ENCODE peak calls at places on chromosome 5, in eight cellular contexts. One of them, this sample, is unnamed.

GRCh38 chr5:102715405-102715804 is 39.7 kb upstream of the PAM start:
- DNase-seq in CD4-positive, alpha-beta T cell: no peak
- DNase-seq in activated B cell treated with CpG ODN at 0.5 μM for 24 hours: no peak
- DNase-seq in SK-N-SH: no peak
- DNase-seq in fibroblast of lung: peak
- DNase-seq in NB4: no peak
- DNase-seq in endothelial cell: no peak
- DNase-seq in lower lobe of right lung: no peak
- DNase-seq in this sample: peak

GRCh38 chr5:16418471-16418922 is 47.1 kb downstream of the ZNF622 start:
- DNase-seq in activated B cell treated with CpG ODN at 0.5 μM for 24 hours: no peak
- DNase-seq in NB4: no peak
- DNase-seq in fibroblast of lung: no peak
- DNase-seq in endothelial cell: no peak
- DNase-seq in lower lobe of right lung: no peak
- DNase-seq in SK-N-SH: peak
- DNase-seq in CD4-positive, alpha-beta T cell: no peak
- DNase-seq in this sample: no peak

GRCh38 chr5:60918466-60918865 is 26.4 kb downstream of the ERCC8 start:
- DNase-seq in SK-N-SH: no peak
- DNase-seq in endothelial cell: no peak
- DNase-seq in CD4-positive, alpha-beta T cell: no peak
- DNase-seq in lower lobe of right lung: no peak
- DNase-seq in fibroblast of lung: no peak
- DNase-seq in activated B cell treated with CpG ODN at 0.5 μM for 24 hours: no peak
- DNase-seq in NB4: no peak
- DNase-seq in this sample: no peak

GRCh38 chr5:115758356-115758755 is 58.1 kb downstream of the CDO1 start:
- DNase-seq in SK-N-SH: no peak
- DNase-seq in fibroblast of lung: no peak
- DNase-seq in NB4: no peak
- DNase-seq in endothelial cell: no peak
- DNase-seq in activated B cell treated with CpG ODN at 0.5 μM for 24 hours: no peak
- DNase-seq in CD4-positive, alpha-beta T cell: no peak
- DNase-seq in lower lobe of right lung: no peak
- DNase-seq in this sample: no peak

GRCh38 chr5:130323804-130324454 is 419.7 kb downstream of the CHSY3 start:
- DNase-seq in CD4-positive, alpha-beta T cell: no peak
- DNase-seq in SK-N-SH: no peak
- DNase-seq in activated B cell treated with CpG ODN at 0.5 μM for 24 hours: no peak
- DNase-seq in fibroblast of lung: peak
- DNase-seq in lower lobe of right lung: no peak
- DNase-seq in NB4: peak
- DNase-seq in endothelial cell: no peak
- DNase-seq in this sample: no peak

GRCh38 chr5:82011761-82012160 is 39.9 kb downstream of the ATG10 start:
- DNase-seq in fibroblast of lung: peak
- DNase-seq in lower lobe of right lung: no peak
- DNase-seq in endothelial cell: no peak
- DNase-seq in CD4-positive, alpha-beta T cell: no peak
- DNase-seq in SK-N-SH: no peak
- DNase-seq in activated B cell treated with CpG ODN at 0.5 μM for 24 hours: no peak
- DNase-seq in NB4: no peak
- DNase-seq in this sample: no peak

GRCh38 chr5:72956324-72957140 is 691 bp downstream of the FCHO2 start:
- DNase-seq in CD4-positive, alpha-beta T cell: peak
- DNase-seq in fibroblast of lung: peak
- DNase-seq in endothelial cell: peak
- DNase-seq in NB4: peak
- DNase-seq in SK-N-SH: peak
- DNase-seq in activated B cell treated with CpG ODN at 0.5 μM for 24 hours: peak
- DNase-seq in lower lobe of right lung: peak
- DNase-seq in this sample: no peak

GRCh38 chr5:45694255-45694834 is 1.8 kb downstream of the HCN1 start:
- DNase-seq in lower lobe of right lung: no peak
- DNase-seq in CD4-positive, alpha-beta T cell: no peak
- DNase-seq in endothelial cell: peak
- DNase-seq in activated B cell treated with CpG ODN at 0.5 μM for 24 hours: no peak
- DNase-seq in SK-N-SH: no peak
- DNase-seq in NB4: peak
- DNase-seq in fibroblast of lung: peak
- DNase-seq in this sample: no peak

GRCh38 chr5:59423021-59423420 is 470.5 kb downstream of the PDE4D start:
- DNase-seq in CD4-positive, alpha-beta T cell: no peak
- DNase-seq in SK-N-SH: no peak
- DNase-seq in NB4: no peak
- DNase-seq in endothelial cell: no peak
- DNase-seq in activated B cell treated with CpG ODN at 0.5 μM for 24 hours: no peak
- DNase-seq in lower lobe of right lung: no peak
- DNase-seq in fibroblast of lung: no peak
- DNase-seq in this sample: no peak

GRCh38 chr5:112977440-112977861 is 853 bp downstream of the DCP2 start:
- DNase-seq in CD4-positive, alpha-beta T cell: no peak
- DNase-seq in NB4: peak
- DNase-seq in fibroblast of lung: peak
- DNase-seq in lower lobe of right lung: no peak
- DNase-seq in endothelial cell: no peak
- DNase-seq in SK-N-SH: no peak
- DNase-seq in activated B cell treated with CpG ODN at 0.5 μM for 24 hours: no peak
- DNase-seq in this sample: no peak

GRCh38 chr5:36311967-36312366 is 10.3 kb upstream of the RANBP3L start:
- DNase-seq in fibroblast of lung: peak
- DNase-seq in NB4: no peak
- DNase-seq in endothelial cell: no peak
- DNase-seq in activated B cell treated with CpG ODN at 0.5 μM for 24 hours: no peak
- DNase-seq in lower lobe of right lung: no peak
- DNase-seq in SK-N-SH: no peak
- DNase-seq in CD4-positive, alpha-beta T cell: no peak
- DNase-seq in this sample: no peak
- TF ChIP-seq CTCF in fibroblast of lung: no peak
- TF ChIP-seq CTCF in NB4: no peak
- TF ChIP-seq CTCF in endothelial cell: no peak
- TF ChIP-seq CTCF in activated B cell treated with CpG ODN at 0.5 μM for 24 hours: no peak
- TF ChIP-seq CTCF in lower lobe of right lung: no peak
- TF ChIP-seq CTCF in SK-N-SH: no peak
- TF ChIP-seq CTCF in CD4-positive, alpha-beta T cell: no peak
- TF ChIP-seq CTCF in this sample: no peak

DNA sequence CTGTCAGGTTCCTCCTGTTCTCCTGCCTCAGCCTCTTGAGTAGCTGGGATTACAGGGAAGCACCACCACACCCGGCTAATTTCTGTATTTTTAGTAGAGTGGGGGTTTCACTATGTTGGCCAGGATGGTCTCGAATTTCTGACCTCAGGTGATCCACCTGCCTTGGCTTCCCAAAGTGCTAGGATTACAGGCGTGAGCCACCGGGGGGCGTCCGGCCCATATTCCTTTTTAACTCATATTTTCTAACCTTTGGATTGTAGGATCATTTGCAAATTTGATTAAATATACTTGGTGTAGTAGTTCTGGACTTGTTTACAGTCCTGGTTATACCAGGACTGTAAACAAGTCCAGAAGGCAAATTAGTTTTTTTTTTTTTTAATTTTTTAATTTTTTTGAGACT is 4.3 kb downstream of the TCERG1 start:
- DNase-seq in SK-N-SH: no peak
- DNase-seq in NB4: no peak
- DNase-seq in activated B cell treated with CpG ODN at 0.5 μM for 24 hours: no peak
- DNase-seq in CD4-positive, alpha-beta T cell: no peak
- DNase-seq in lower lobe of right lung: no peak
- DNase-seq in fibroblast of lung: no peak
- DNase-seq in endothelial cell: no peak
- DNase-seq in this sample: no peak
- TF ChIP-seq CTCF in SK-N-SH: peak
- TF ChIP-seq CTCF in NB4: peak
- TF ChIP-seq CTCF in activated B cell treated with CpG ODN at 0.5 μM for 24 hours: no peak
- TF ChIP-seq CTCF in CD4-positive, alpha-beta T cell: no peak
- TF ChIP-seq CTCF in lower lobe of right lung: no peak
- TF ChIP-seq CTCF in fibroblast of lung: no peak
- TF ChIP-seq CTCF in endothelial cell: peak
- TF ChIP-seq CTCF in this sample: no peak

DNA sequence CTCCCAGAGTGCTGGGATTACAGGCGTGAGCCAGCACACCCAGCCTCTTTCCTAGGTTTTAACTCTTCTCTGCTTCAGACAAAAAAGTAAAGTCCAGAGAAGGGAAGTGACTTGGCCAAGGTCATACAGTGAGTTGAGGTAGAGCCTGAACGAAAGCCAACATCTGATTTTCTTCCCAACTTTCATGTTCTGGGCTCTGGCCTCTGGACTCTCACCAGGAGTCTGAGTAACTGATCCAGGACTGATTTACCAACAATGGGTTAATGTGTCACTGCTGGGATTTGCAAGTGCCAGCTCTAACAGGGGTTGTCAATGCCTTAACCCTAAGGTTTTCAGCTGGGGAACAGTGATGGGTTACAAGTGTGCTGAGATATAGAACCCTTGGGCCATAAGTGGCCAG is 32.2 kb upstream of the LARP1 start:
- DNase-seq in activated B cell treated with CpG ODN at 0.5 μM for 24 hours: no peak
- DNase-seq in fibroblast of lung: no peak
- DNase-seq in endothelial cell: no peak
- DNase-seq in CD4-positive, alpha-beta T cell: no peak
- DNase-seq in NB4: no peak
- DNase-seq in lower lobe of right lung: no peak
- DNase-seq in SK-N-SH: no peak
- DNase-seq in this sample: no peak
- TF ChIP-seq CTCF in activated B cell treated with CpG ODN at 0.5 μM for 24 hours: no peak
- TF ChIP-seq CTCF in fibroblast of lung: no peak
- TF ChIP-seq CTCF in endothelial cell: no peak
- TF ChIP-seq CTCF in CD4-positive, alpha-beta T cell: no peak
- TF ChIP-seq CTCF in NB4: no peak
- TF ChIP-seq CTCF in lower lobe of right lung: no peak
- TF ChIP-seq CTCF in SK-N-SH: no peak
- TF ChIP-seq CTCF in this sample: no peak

DNA sequence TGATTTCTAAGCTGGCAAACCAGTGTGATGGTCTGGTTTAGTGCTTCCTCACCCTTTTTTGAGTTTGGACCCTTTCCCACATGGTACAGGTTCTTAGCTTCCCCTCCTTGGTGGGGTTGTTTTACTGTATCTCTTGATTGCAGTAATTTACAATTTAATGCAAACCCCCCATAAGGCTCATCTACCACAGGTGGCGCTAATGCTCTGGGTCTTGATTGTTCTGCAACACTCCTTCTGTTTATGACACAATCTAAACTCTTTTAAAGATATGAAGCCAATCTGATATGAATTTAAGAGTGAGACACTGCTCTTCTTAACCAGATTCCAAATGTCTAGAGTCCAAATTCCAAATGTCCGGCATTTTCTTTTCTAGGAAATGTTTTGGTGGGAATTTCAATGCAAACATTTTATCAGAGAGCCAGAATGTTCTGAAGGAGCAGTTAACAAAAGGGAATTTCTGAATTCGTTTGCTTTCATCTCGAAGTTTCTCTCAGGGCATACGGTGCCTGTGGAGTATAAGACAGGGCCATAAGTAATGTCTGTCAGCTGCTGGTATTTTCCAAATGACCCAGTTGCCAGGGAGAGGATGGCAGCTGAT is 246.7 kb downstream of the ARHGAP26 start:
- DNase-seq in CD4-positive, alpha-beta T cell: no peak
- DNase-seq in activated B cell treated with CpG ODN at 0.5 μM for 24 hours: no peak
- DNase-seq in NB4: peak
- DNase-seq in SK-N-SH: peak
- DNase-seq in endothelial cell: peak
- DNase-seq in fibroblast of lung: peak
- DNase-seq in lower lobe of right lung: no peak
- DNase-seq in this sample: no peak
- TF ChIP-seq CTCF in CD4-positive, alpha-beta T cell: peak
- TF ChIP-seq CTCF in activated B cell treated with CpG ODN at 0.5 μM for 24 hours: no peak
- TF ChIP-seq CTCF in NB4: peak
- TF ChIP-seq CTCF in SK-N-SH: peak
- TF ChIP-seq CTCF in endothelial cell: peak
- TF ChIP-seq CTCF in fibroblast of lung: peak
- TF ChIP-seq CTCF in lower lobe of right lung: peak
- TF ChIP-seq CTCF in this sample: peak

DNA sequence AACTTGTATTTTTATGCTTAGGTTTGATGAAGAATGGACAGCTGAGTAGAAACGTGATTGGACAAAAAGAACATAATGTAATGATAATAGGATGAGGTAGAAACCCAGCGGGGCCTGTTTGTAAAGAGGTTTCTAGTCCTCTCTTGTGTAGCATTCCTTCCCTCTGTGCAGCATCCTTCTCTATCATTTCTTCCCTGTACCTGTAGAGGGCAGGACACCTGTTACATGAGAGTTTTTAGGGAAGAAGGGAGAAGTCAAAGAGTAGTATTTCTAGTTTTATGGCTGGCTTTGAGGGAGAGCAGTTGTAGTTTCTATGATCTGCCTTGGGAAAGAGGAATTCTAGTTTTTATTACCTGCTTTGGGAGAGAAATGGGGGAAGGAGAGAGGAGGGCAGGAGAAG is 162.1 kb upstream of the FST start:
- DNase-seq in CD4-positive, alpha-beta T cell: no peak
- DNase-seq in activated B cell treated with CpG ODN at 0.5 μM for 24 hours: no peak
- DNase-seq in NB4: no peak
- DNase-seq in SK-N-SH: no peak
- DNase-seq in fibroblast of lung: no peak
- DNase-seq in lower lobe of right lung: no peak
- DNase-seq in endothelial cell: no peak
- DNase-seq in this sample: no peak
- TF ChIP-seq CTCF in CD4-positive, alpha-beta T cell: no peak
- TF ChIP-seq CTCF in activated B cell treated with CpG ODN at 0.5 μM for 24 hours: no peak
- TF ChIP-seq CTCF in NB4: no peak
- TF ChIP-seq CTCF in SK-N-SH: no peak
- TF ChIP-seq CTCF in fibroblast of lung: no peak
- TF ChIP-seq CTCF in lower lobe of right lung: no peak
- TF ChIP-seq CTCF in endothelial cell: peak
- TF ChIP-seq CTCF in this sample: no peak

GRCh38 chr5:150486402-150487198 is 21.3 kb upstream of the NDST1 start:
- DNase-seq in SK-N-SH: peak
- DNase-seq in NB4: peak
- DNase-seq in fibroblast of lung: peak
- DNase-seq in CD4-positive, alpha-beta T cell: peak
- DNase-seq in endothelial cell: peak
- DNase-seq in lower lobe of right lung: peak
- DNase-seq in activated B cell treated with CpG ODN at 0.5 μM for 24 hours: peak
- DNase-seq in this sample: no peak
- TF ChIP-seq CTCF in SK-N-SH: no peak
- TF ChIP-seq CTCF in NB4: no peak
- TF ChIP-seq CTCF in fibroblast of lung: no peak
- TF ChIP-seq CTCF in CD4-positive, alpha-beta T cell: no peak
- TF ChIP-seq CTCF in endothelial cell: no peak
- TF ChIP-seq CTCF in lower lobe of right lung: no peak
- TF ChIP-seq CTCF in activated B cell treated with CpG ODN at 0.5 μM for 24 hours: no peak
- TF ChIP-seq CTCF in this sample: no peak

GRCh38 chr5:179825655-179826182 is 5.0 kb downstream of the SQSTM1 start:
- DNase-seq in NB4: no peak
- DNase-seq in lower lobe of right lung: no peak
- DNase-seq in fibroblast of lung: no peak
- DNase-seq in activated B cell treated with CpG ODN at 0.5 μM for 24 hours: no peak
- DNase-seq in SK-N-SH: peak
- DNase-seq in CD4-positive, alpha-beta T cell: no peak
- DNase-seq in endothelial cell: no peak
- DNase-seq in this sample: no peak
- TF ChIP-seq CTCF in NB4: no peak
- TF ChIP-seq CTCF in lower lobe of right lung: no peak
- TF ChIP-seq CTCF in fibroblast of lung: no peak
- TF ChIP-seq CTCF in activated B cell treated with CpG ODN at 0.5 μM for 24 hours: no peak
- TF ChIP-seq CTCF in SK-N-SH: no peak
- TF ChIP-seq CTCF in CD4-positive, alpha-beta T cell: no peak
- TF ChIP-seq CTCF in endothelial cell: no peak
- TF ChIP-seq CTCF in this sample: peak

GRCh38 chr5:53425598-53426516 is 54.6 kb upstream of the FST start:
- DNase-seq in CD4-positive, alpha-beta T cell: no peak
- DNase-seq in fibroblast of lung: no peak
- DNase-seq in SK-N-SH: peak
- DNase-seq in activated B cell treated with CpG ODN at 0.5 μM for 24 hours: no peak
- DNase-seq in endothelial cell: peak
- DNase-seq in lower lobe of right lung: no peak
- DNase-seq in NB4: peak
- DNase-seq in this sample: no peak
- TF ChIP-seq CTCF in CD4-positive, alpha-beta T cell: no peak
- TF ChIP-seq CTCF in fibroblast of lung: no peak
- TF ChIP-seq CTCF in SK-N-SH: peak
- TF ChIP-seq CTCF in activated B cell treated with CpG ODN at 0.5 μM for 24 hours: no peak
- TF ChIP-seq CTCF in endothelial cell: peak
- TF ChIP-seq CTCF in lower lobe of right lung: no peak
- TF ChIP-seq CTCF in NB4: peak
- TF ChIP-seq CTCF in this sample: peak

This sample was measured in BJ.